ENCODE peak calls at places on chromosomes 3 and 15, in six cellular contexts. A is frontal cortex; K is heart left ventricle; S is effector memory CD8-positive, alpha-beta T cell; Z is GM12865; O is WTC11. T is an unnamed sample.

GRCh38 chr15:63083046-63083445 is 38.6 kb upstream of the LACTB start:
- DNase-seq in A (no peak), K (peak; percentile 53), S (no peak), Z (no peak), O (no peak), T (no peak)

GRCh38 chr3:108662141-108662738 is 72.7 kb downstream of the DZIP3 start:
- DNase-seq in A (peak; percentile 7), K (no peak), S (peak; percentile 54), Z (peak; percentile 74), O (no peak), T (peak; percentile 64)

GRCh38 chr15:100714034-100714748 is 111.8 kb downstream of the ASB7 start:
- DNase-seq in A (no peak), K (no peak), S (no peak), Z (no peak), O (no peak), T (no peak)

GRCh38 chr3:141686477-141687280 is 51.4 kb upstream of the RNF7 start:
- DNase-seq in A (peak; percentile 31), K (peak; percentile 82), S (no peak), Z (no peak), O (no peak), T (peak; percentile 53)

GRCh38 chr3:49277357-49277723 is 308 bp upstream of the C3orf62 start:
- DNase-seq in A (no peak), K (no peak), S (no peak), Z (no peak), O (no peak), T (no peak)

GRCh38 chr3:16174389-16174788 is at the start of gene GALNT15:
- DNase-seq in A (peak; percentile 47), K (peak; percentile 93), S (no peak), Z (no peak), O (no peak), T (peak; percentile 32)

GRCh38 chr3:185936814-185937688 is 763 bp downstream of the TRA2B start:
- DNase-seq in A (peak; percentile 57), K (peak; percentile 90), S (peak; percentile 86), Z (peak; percentile 94), O (peak; percentile 81), T (peak; percentile 63)

GRCh38 chr3:165185707-165186327 is 10.4 kb downstream of the SLITRK3 start:
- DNase-seq in A (no peak), K (no peak), S (no peak), Z (peak; percentile 65), O (peak; percentile 53), T (peak; percentile 53)

GRCh38 chr3:39990532-39990931 is 181.1 kb downstream of the MYRIP start:
- DNase-seq in A (no peak), K (no peak), S (no peak), Z (peak; percentile 60), O (peak; percentile 50), T (peak; percentile 52)

GRCh38 chr15:67833504-67834248 is 6.2 kb downstream of the RNU6-1 start:
- DNase-seq in A (peak; percentile 44), K (no peak), S (no peak), Z (peak; percentile 69), O (peak; percentile 84), T (no peak)

GRCh38 chr15:73870700-73871408 is 2.5 kb upstream of the TBC1D21 start:
- DNase-seq in A (no peak), K (peak; percentile 92), S (no peak), Z (no peak), O (no peak), T (peak; percentile 65)

GRCh38 chr15:87851497-87851896 is 405.0 kb downstream of the NTRK3 start:
- DNase-seq in A (no peak), K (peak; percentile 64), S (no peak), Z (no peak), O (no peak), T (no peak)

GRCh38 chr3:145696011-145696410 is 465.0 kb downstream of the PLOD2 start:
- DNase-seq in A (no peak), K (no peak), S (no peak), Z (no peak), O (no peak), T (no peak)

GRCh38 chr3:43729707-43730399 is 39.1 kb downstream of the ABHD5 start:
- DNase-seq in A (no peak), K (no peak), S (no peak), Z (no peak), O (no peak), T (no peak)